ENCODE peak calls at places on chromosome 22, in eight cellular contexts. One of them, this sample, is unnamed.

GRCh38 chr22:43993072-43993760 is 30.9 kb upstream of the PARVB start:
- DNase-seq in neural crest cell: peak
- DNase-seq in dermis blood vessel endothelial cell: peak
- DNase-seq in activated naive CD8-positive, alpha-beta T cell treated with anti-CD3 and anti-CD28 coated beads, Interleukin-2, amount 50 U/mL, for 24 hours: peak
- DNase-seq in AG04450: peak
- DNase-seq in mucosa of gallbladder: peak
- DNase-seq in NCI-H2029 treated with DMSO at 0.1 percent for 48 hours: peak
- DNase-seq in anterior cingulate cortex: peak
- DNase-seq in this sample: peak

GRCh38 chr22:47102648-47103047 is 340.2 kb downstream of the TBC1D22A start:
- DNase-seq in neural crest cell: no peak
- DNase-seq in dermis blood vessel endothelial cell: no peak
- DNase-seq in activated naive CD8-positive, alpha-beta T cell treated with anti-CD3 and anti-CD28 coated beads, Interleukin-2, amount 50 U/mL, for 24 hours: no peak
- DNase-seq in AG04450: no peak
- DNase-seq in mucosa of gallbladder: no peak
- DNase-seq in NCI-H2029 treated with DMSO at 0.1 percent for 48 hours: no peak
- DNase-seq in anterior cingulate cortex: no peak
- DNase-seq in this sample: no peak

GRCh38 chr22:42947211-42947990 is 67.5 kb downstream of the PACSIN2 start:
- DNase-seq in neural crest cell: peak
- DNase-seq in dermis blood vessel endothelial cell: peak
- DNase-seq in activated naive CD8-positive, alpha-beta T cell treated with anti-CD3 and anti-CD28 coated beads, Interleukin-2, amount 50 U/mL, for 24 hours: no peak
- DNase-seq in AG04450: no peak
- DNase-seq in mucosa of gallbladder: peak
- DNase-seq in NCI-H2029 treated with DMSO at 0.1 percent for 48 hours: peak
- DNase-seq in anterior cingulate cortex: no peak
- DNase-seq in this sample: peak

GRCh38 chr22:38257650-38258246 is 15.1 kb downstream of the TMEM184B start:
- DNase-seq in neural crest cell: no peak
- DNase-seq in dermis blood vessel endothelial cell: no peak
- DNase-seq in activated naive CD8-positive, alpha-beta T cell treated with anti-CD3 and anti-CD28 coated beads, Interleukin-2, amount 50 U/mL, for 24 hours: no peak
- DNase-seq in AG04450: no peak
- DNase-seq in mucosa of gallbladder: no peak
- DNase-seq in NCI-H2029 treated with DMSO at 0.1 percent for 48 hours: peak
- DNase-seq in anterior cingulate cortex: no peak
- DNase-seq in this sample: no peak

GRCh38 chr22:25488244-25489020 is 76.0 kb upstream of the GRK3 start:
- DNase-seq in neural crest cell: no peak
- DNase-seq in dermis blood vessel endothelial cell: peak
- DNase-seq in activated naive CD8-positive, alpha-beta T cell treated with anti-CD3 and anti-CD28 coated beads, Interleukin-2, amount 50 U/mL, for 24 hours: peak
- DNase-seq in AG04450: no peak
- DNase-seq in mucosa of gallbladder: peak
- DNase-seq in NCI-H2029 treated with DMSO at 0.1 percent for 48 hours: peak
- DNase-seq in anterior cingulate cortex: no peak
- DNase-seq in this sample: peak

GRCh38 chr22:37749831-37750595 is 53.2 kb downstream of the TRIOBP start:
- DNase-seq in neural crest cell: no peak
- DNase-seq in dermis blood vessel endothelial cell: peak
- DNase-seq in activated naive CD8-positive, alpha-beta T cell treated with anti-CD3 and anti-CD28 coated beads, Interleukin-2, amount 50 U/mL, for 24 hours: no peak
- DNase-seq in AG04450: no peak
- DNase-seq in mucosa of gallbladder: no peak
- DNase-seq in NCI-H2029 treated with DMSO at 0.1 percent for 48 hours: no peak
- DNase-seq in anterior cingulate cortex: no peak
- DNase-seq in this sample: no peak

GRCh38 chr22:25146311-25146710 is 53.3 kb upstream of the CRYBB3 start:
- DNase-seq in neural crest cell: no peak
- DNase-seq in dermis blood vessel endothelial cell: peak
- DNase-seq in activated naive CD8-positive, alpha-beta T cell treated with anti-CD3 and anti-CD28 coated beads, Interleukin-2, amount 50 U/mL, for 24 hours: no peak
- DNase-seq in AG04450: no peak
- DNase-seq in mucosa of gallbladder: no peak
- DNase-seq in NCI-H2029 treated with DMSO at 0.1 percent for 48 hours: no peak
- DNase-seq in anterior cingulate cortex: no peak
- DNase-seq in this sample: no peak

GRCh38 chr22:39490135-39490798 is 11.8 kb upstream of the MIEF1 start:
- DNase-seq in neural crest cell: peak
- DNase-seq in dermis blood vessel endothelial cell: peak
- DNase-seq in activated naive CD8-positive, alpha-beta T cell treated with anti-CD3 and anti-CD28 coated beads, Interleukin-2, amount 50 U/mL, for 24 hours: peak
- DNase-seq in AG04450: no peak
- DNase-seq in mucosa of gallbladder: peak
- DNase-seq in NCI-H2029 treated with DMSO at 0.1 percent for 48 hours: peak
- DNase-seq in anterior cingulate cortex: peak
- DNase-seq in this sample: peak

GRCh38 chr22:19526076-19526701 is 2.0 kb upstream of the CLDN5 start:
- DNase-seq in neural crest cell: no peak
- DNase-seq in dermis blood vessel endothelial cell: no peak
- DNase-seq in activated naive CD8-positive, alpha-beta T cell treated with anti-CD3 and anti-CD28 coated beads, Interleukin-2, amount 50 U/mL, for 24 hours: no peak
- DNase-seq in AG04450: no peak
- DNase-seq in mucosa of gallbladder: no peak
- DNase-seq in NCI-H2029 treated with DMSO at 0.1 percent for 48 hours: no peak
- DNase-seq in anterior cingulate cortex: no peak
- DNase-seq in this sample: no peak

GRCh38 chr22:28146401-28147304 is 227.6 kb upstream of the PITPNB start:
- DNase-seq in neural crest cell: no peak
- DNase-seq in dermis blood vessel endothelial cell: no peak
- DNase-seq in activated naive CD8-positive, alpha-beta T cell treated with anti-CD3 and anti-CD28 coated beads, Interleukin-2, amount 50 U/mL, for 24 hours: no peak
- DNase-seq in AG04450: no peak
- DNase-seq in mucosa of gallbladder: no peak
- DNase-seq in NCI-H2029 treated with DMSO at 0.1 percent for 48 hours: no peak
- DNase-seq in anterior cingulate cortex: no peak
- DNase-seq in this sample: no peak

GRCh38 chr22:19909350-19910179 is 32.0 kb upstream of the COMT start:
- DNase-seq in neural crest cell: peak
- DNase-seq in dermis blood vessel endothelial cell: peak
- DNase-seq in activated naive CD8-positive, alpha-beta T cell treated with anti-CD3 and anti-CD28 coated beads, Interleukin-2, amount 50 U/mL, for 24 hours: peak
- DNase-seq in AG04450: peak
- DNase-seq in mucosa of gallbladder: peak
- DNase-seq in NCI-H2029 treated with DMSO at 0.1 percent for 48 hours: peak
- DNase-seq in anterior cingulate cortex: peak
- DNase-seq in this sample: peak

GRCh38 chr22:29011200-29011867 is 50.3 kb downstream of the C22orf31 start:
- DNase-seq in neural crest cell: no peak
- DNase-seq in dermis blood vessel endothelial cell: no peak
- DNase-seq in activated naive CD8-positive, alpha-beta T cell treated with anti-CD3 and anti-CD28 coated beads, Interleukin-2, amount 50 U/mL, for 24 hours: no peak
- DNase-seq in AG04450: no peak
- DNase-seq in mucosa of gallbladder: peak
- DNase-seq in NCI-H2029 treated with DMSO at 0.1 percent for 48 hours: peak
- DNase-seq in anterior cingulate cortex: peak
- DNase-seq in this sample: no peak

GRCh38 chr22:26893711-26894110 is 236.3 kb downstream of the MIAT start:
- DNase-seq in neural crest cell: no peak
- DNase-seq in dermis blood vessel endothelial cell: no peak
- DNase-seq in activated naive CD8-positive, alpha-beta T cell treated with anti-CD3 and anti-CD28 coated beads, Interleukin-2, amount 50 U/mL, for 24 hours: no peak
- DNase-seq in AG04450: no peak
- DNase-seq in mucosa of gallbladder: no peak
- DNase-seq in NCI-H2029 treated with DMSO at 0.1 percent for 48 hours: no peak
- DNase-seq in anterior cingulate cortex: no peak
- DNase-seq in this sample: no peak

GRCh38 chr22:26756675-26757293 is 99.4 kb downstream of the MIAT start:
- DNase-seq in neural crest cell: peak
- DNase-seq in dermis blood vessel endothelial cell: peak
- DNase-seq in activated naive CD8-positive, alpha-beta T cell treated with anti-CD3 and anti-CD28 coated beads, Interleukin-2, amount 50 U/mL, for 24 hours: peak
- DNase-seq in AG04450: no peak
- DNase-seq in mucosa of gallbladder: peak
- DNase-seq in NCI-H2029 treated with DMSO at 0.1 percent for 48 hours: no peak
- DNase-seq in anterior cingulate cortex: peak
- DNase-seq in this sample: peak

GRCh38 chr22:29510542-29510941 is 30.5 kb downstream of the NEFH start:
- DNase-seq in neural crest cell: no peak
- DNase-seq in dermis blood vessel endothelial cell: no peak
- DNase-seq in activated naive CD8-positive, alpha-beta T cell treated with anti-CD3 and anti-CD28 coated beads, Interleukin-2, amount 50 U/mL, for 24 hours: no peak
- DNase-seq in AG04450: no peak
- DNase-seq in mucosa of gallbladder: no peak
- DNase-seq in NCI-H2029 treated with DMSO at 0.1 percent for 48 hours: no peak
- DNase-seq in anterior cingulate cortex: no peak
- DNase-seq in this sample: no peak

GRCh38 chr22:19903031-19903430 is 38.5 kb upstream of the COMT start:
- DNase-seq in neural crest cell: no peak
- DNase-seq in dermis blood vessel endothelial cell: no peak
- DNase-seq in activated naive CD8-positive, alpha-beta T cell treated with anti-CD3 and anti-CD28 coated beads, Interleukin-2, amount 50 U/mL, for 24 hours: no peak
- DNase-seq in AG04450: no peak
- DNase-seq in mucosa of gallbladder: no peak
- DNase-seq in NCI-H2029 treated with DMSO at 0.1 percent for 48 hours: no peak
- DNase-seq in anterior cingulate cortex: no peak
- DNase-seq in this sample: no peak

GRCh38 chr22:37193629-37194191 is 5.7 kb upstream of the C1QTNF6 start:
- DNase-seq in neural crest cell: no peak
- DNase-seq in dermis blood vessel endothelial cell: peak
- DNase-seq in activated naive CD8-positive, alpha-beta T cell treated with anti-CD3 and anti-CD28 coated beads, Interleukin-2, amount 50 U/mL, for 24 hours: peak
- DNase-seq in AG04450: no peak
- DNase-seq in mucosa of gallbladder: no peak
- DNase-seq in NCI-H2029 treated with DMSO at 0.1 percent for 48 hours: no peak
- DNase-seq in anterior cingulate cortex: no peak
- DNase-seq in this sample: no peak

GRCh38 chr22:25536578-25536977 is 27.9 kb upstream of the GRK3 start:
- DNase-seq in neural crest cell: no peak
- DNase-seq in dermis blood vessel endothelial cell: no peak
- DNase-seq in activated naive CD8-positive, alpha-beta T cell treated with anti-CD3 and anti-CD28 coated beads, Interleukin-2, amount 50 U/mL, for 24 hours: no peak
- DNase-seq in AG04450: no peak
- DNase-seq in mucosa of gallbladder: no peak
- DNase-seq in NCI-H2029 treated with DMSO at 0.1 percent for 48 hours: no peak
- DNase-seq in anterior cingulate cortex: no peak
- DNase-seq in this sample: no peak

GRCh38 chr22:50018608-50019291 is 6.2 kb upstream of the IL17REL start:
- DNase-seq in neural crest cell: no peak
- DNase-seq in dermis blood vessel endothelial cell: no peak
- DNase-seq in activated naive CD8-positive, alpha-beta T cell treated with anti-CD3 and anti-CD28 coated beads, Interleukin-2, amount 50 U/mL, for 24 hours: no peak
- DNase-seq in AG04450: no peak
- DNase-seq in mucosa of gallbladder: no peak
- DNase-seq in NCI-H2029 treated with DMSO at 0.1 percent for 48 hours: no peak
- DNase-seq in anterior cingulate cortex: no peak
- DNase-seq in this sample: no peak

GRCh38 chr22:42500836-42501179 is 18.8 kb downstream of the RRP7A start:
- DNase-seq in neural crest cell: no peak
- DNase-seq in dermis blood vessel endothelial cell: no peak
- DNase-seq in activated naive CD8-positive, alpha-beta T cell treated with anti-CD3 and anti-CD28 coated beads, Interleukin-2, amount 50 U/mL, for 24 hours: no peak
- DNase-seq in AG04450: no peak
- DNase-seq in mucosa of gallbladder: no peak
- DNase-seq in NCI-H2029 treated with DMSO at 0.1 percent for 48 hours: no peak
- DNase-seq in anterior cingulate cortex: no peak
- DNase-seq in this sample: peak